ENCODE peak calls at places on chromosomes 4 and X, in nine cellular contexts. One of them, this sample, is unnamed. For H3K4me1, the result is how much of the 10 kb centered on the place peaks cover.

GRCh38 chr4:162560073-162560472 is 396.3 kb upstream of the FSTL5 start:
- DNase-seq in ovary: no peak
- DNase-seq in neural progenitor cell: no peak
- DNase-seq in IMR-90: no peak
- DNase-seq in OCI-LY7: no peak
- DNase-seq in Caco-2: no peak
- DNase-seq in heart right ventricle: no peak
- DNase-seq in heart left ventricle: no peak
- DNase-seq in thyroid gland: no peak
- DNase-seq in this sample: no peak

GRCh38 chrX:12798601-12799000 is 7.4 kb downstream of the PRPS2 start:
- DNase-seq in ovary: no peak
- DNase-seq in neural progenitor cell: no peak
- DNase-seq in IMR-90: peak
- DNase-seq in OCI-LY7: no peak
- DNase-seq in Caco-2: no peak
- DNase-seq in heart right ventricle: no peak
- DNase-seq in heart left ventricle: no peak
- DNase-seq in thyroid gland: no peak
- DNase-seq in this sample: no peak

GRCh38 chr4:68175562-68176155 is 46.0 kb upstream of the TMPRSS11F start:
- DNase-seq in ovary: no peak
- DNase-seq in neural progenitor cell: peak
- DNase-seq in IMR-90: peak
- DNase-seq in OCI-LY7: peak
- DNase-seq in Caco-2: no peak
- DNase-seq in heart right ventricle: no peak
- DNase-seq in heart left ventricle: no peak
- DNase-seq in thyroid gland: peak
- DNase-seq in this sample: no peak

GRCh38 chrX:7996414-7996813 is 69.2 kb upstream of the PNPLA4 start:
- DNase-seq in ovary: no peak
- DNase-seq in neural progenitor cell: peak
- DNase-seq in IMR-90: peak
- DNase-seq in OCI-LY7: peak
- DNase-seq in Caco-2: no peak
- DNase-seq in heart right ventricle: no peak
- DNase-seq in heart left ventricle: no peak
- DNase-seq in thyroid gland: peak
- DNase-seq in this sample: no peak

GRCh38 chr4:55068522-55068921 is 56.9 kb downstream of the KDR start:
- DNase-seq in ovary: no peak
- DNase-seq in neural progenitor cell: no peak
- DNase-seq in IMR-90: no peak
- DNase-seq in OCI-LY7: no peak
- DNase-seq in Caco-2: no peak
- DNase-seq in heart right ventricle: no peak
- DNase-seq in heart left ventricle: no peak
- DNase-seq in thyroid gland: no peak
- DNase-seq in this sample: no peak

GRCh38 chr4:121336706-121337105 is 44.1 kb downstream of the QRFPR start:
- DNase-seq in ovary: no peak
- DNase-seq in neural progenitor cell: no peak
- DNase-seq in IMR-90: no peak
- DNase-seq in OCI-LY7: no peak
- DNase-seq in Caco-2: no peak
- DNase-seq in heart right ventricle: no peak
- DNase-seq in heart left ventricle: no peak
- DNase-seq in thyroid gland: no peak
- DNase-seq in this sample: no peak

GRCh38 chr4:76611164-76611563 is 176.1 kb downstream of the SHROOM3 start:
- DNase-seq in ovary: no peak
- DNase-seq in neural progenitor cell: no peak
- DNase-seq in IMR-90: peak
- DNase-seq in OCI-LY7: no peak
- DNase-seq in Caco-2: no peak
- DNase-seq in heart right ventricle: no peak
- DNase-seq in heart left ventricle: no peak
- DNase-seq in thyroid gland: no peak
- DNase-seq in this sample: no peak

GRCh38 chr4:70630162-70630561 is 1.6 kb downstream of the ENAM start:
- DNase-seq in ovary: no peak
- DNase-seq in neural progenitor cell: no peak
- DNase-seq in IMR-90: peak
- DNase-seq in OCI-LY7: no peak
- DNase-seq in Caco-2: no peak
- DNase-seq in heart right ventricle: no peak
- DNase-seq in heart left ventricle: no peak
- DNase-seq in thyroid gland: no peak
- DNase-seq in this sample: no peak

GRCh38 chr4:154560824-154561231 is 2.0 kb upstream of the FGB start:
- DNase-seq in ovary: no peak
- DNase-seq in neural progenitor cell: no peak
- DNase-seq in IMR-90: peak
- DNase-seq in OCI-LY7: no peak
- DNase-seq in Caco-2: no peak
- DNase-seq in heart right ventricle: no peak
- DNase-seq in heart left ventricle: no peak
- DNase-seq in thyroid gland: no peak
- DNase-seq in this sample: no peak

GRCh38 chrX:2863646-2864045 is 34.9 kb downstream of the GYG2 start:
- DNase-seq in ovary: no peak
- DNase-seq in neural progenitor cell: peak
- DNase-seq in IMR-90: peak
- DNase-seq in OCI-LY7: no peak
- DNase-seq in Caco-2: no peak
- DNase-seq in heart right ventricle: no peak
- DNase-seq in heart left ventricle: no peak
- DNase-seq in thyroid gland: peak
- DNase-seq in this sample: no peak

GRCh38 chr4:118753096-118753495 is 67.9 kb downstream of the METTL14 start:
- DNase-seq in ovary: no peak
- DNase-seq in neural progenitor cell: no peak
- DNase-seq in IMR-90: no peak
- DNase-seq in OCI-LY7: no peak
- DNase-seq in Caco-2: no peak
- DNase-seq in heart right ventricle: no peak
- DNase-seq in heart left ventricle: no peak
- DNase-seq in thyroid gland: no peak
- DNase-seq in this sample: no peak

GRCh38 chrX:153875391-153876111 is 10.4 kb downstream of the L1CAM start:
- DNase-seq in ovary: peak
- DNase-seq in neural progenitor cell: peak
- DNase-seq in IMR-90: no peak
- DNase-seq in OCI-LY7: peak
- DNase-seq in Caco-2: no peak
- DNase-seq in heart right ventricle: peak
- DNase-seq in heart left ventricle: no peak
- DNase-seq in thyroid gland: peak
- DNase-seq in this sample: no peak

GRCh38 chr4:1115528-1116293 is 2.3 kb upstream of the RNF212 start:
- DNase-seq in ovary: no peak
- DNase-seq in neural progenitor cell: no peak
- DNase-seq in IMR-90: no peak
- DNase-seq in OCI-LY7: no peak
- DNase-seq in Caco-2: no peak
- DNase-seq in heart right ventricle: no peak
- DNase-seq in heart left ventricle: no peak
- DNase-seq in thyroid gland: no peak
- DNase-seq in this sample: no peak

GRCh38 chrX:130771230-130771629 is 131.8 kb downstream of the ENOX2 start:
- DNase-seq in ovary: no peak
- DNase-seq in neural progenitor cell: no peak
- DNase-seq in IMR-90: no peak
- DNase-seq in OCI-LY7: no peak
- DNase-seq in Caco-2: no peak
- DNase-seq in heart right ventricle: no peak
- DNase-seq in heart left ventricle: no peak
- DNase-seq in thyroid gland: no peak
- DNase-seq in this sample: no peak

GRCh38 chrX:41481264-41482109 is 34.3 kb downstream of the NYX start:
- DNase-seq in ovary: no peak
- DNase-seq in neural progenitor cell: peak
- DNase-seq in IMR-90: no peak
- DNase-seq in OCI-LY7: peak
- DNase-seq in Caco-2: peak
- DNase-seq in heart right ventricle: no peak
- DNase-seq in heart left ventricle: no peak
- DNase-seq in thyroid gland: no peak
- DNase-seq in this sample: no peak

GRCh38 chr4:1012031-1012739 is 759 bp downstream of the FGFRL1 start:
- DNase-seq in ovary: peak
- DNase-seq in neural progenitor cell: peak
- DNase-seq in IMR-90: no peak
- DNase-seq in OCI-LY7: peak
- DNase-seq in Caco-2: no peak
- DNase-seq in heart right ventricle: peak
- DNase-seq in heart left ventricle: peak
- DNase-seq in thyroid gland: peak
- DNase-seq in this sample: no peak

GRCh38 chr4:57553695-57554094 is 443.5 kb upstream of the IGFBP7 start:
- DNase-seq in ovary: no peak
- DNase-seq in neural progenitor cell: no peak
- DNase-seq in IMR-90: no peak
- DNase-seq in OCI-LY7: no peak
- DNase-seq in Caco-2: no peak
- DNase-seq in heart right ventricle: no peak
- DNase-seq in heart left ventricle: no peak
- DNase-seq in thyroid gland: no peak
- DNase-seq in this sample: no peak

GRCh38 chrX:37846934-37847732 is at the start of gene DYNLT3:
- DNase-seq in ovary: peak
- DNase-seq in neural progenitor cell: peak
- DNase-seq in IMR-90: peak
- DNase-seq in OCI-LY7: no peak
- DNase-seq in Caco-2: peak
- DNase-seq in heart right ventricle: peak
- DNase-seq in heart left ventricle: peak
- DNase-seq in thyroid gland: peak
- DNase-seq in this sample: peak

GRCh38 chr4:153205028-153205648 is 895 bp downstream of the TRIM2 start:
- DNase-seq in ovary: no peak
- DNase-seq in neural progenitor cell: peak
- DNase-seq in IMR-90: no peak
- DNase-seq in OCI-LY7: no peak
- DNase-seq in Caco-2: peak
- DNase-seq in heart right ventricle: no peak
- DNase-seq in heart left ventricle: no peak
- DNase-seq in thyroid gland: peak
- DNase-seq in this sample: no peak

GRCh38 chr4:156773648-156774357 is 197.8 kb downstream of the PDGFC start:
- DNase-seq in ovary: no peak
- DNase-seq in neural progenitor cell: no peak
- DNase-seq in IMR-90: peak
- DNase-seq in OCI-LY7: no peak
- DNase-seq in Caco-2: no peak
- DNase-seq in heart right ventricle: no peak
- DNase-seq in heart left ventricle: no peak
- DNase-seq in thyroid gland: no peak
- DNase-seq in this sample: no peak
- H3K4me1 ChIP-seq in ovary: under half
- H3K4me1 ChIP-seq in neural progenitor cell: under half
- H3K4me1 ChIP-seq in IMR-90: under half
- H3K4me1 ChIP-seq in OCI-LY7: under half
- H3K4me1 ChIP-seq in Caco-2: under half
- H3K4me1 ChIP-seq in heart right ventricle: half or more
- H3K4me1 ChIP-seq in heart left ventricle: half or more
- H3K4me1 ChIP-seq in thyroid gland: under half
- H3K4me1 ChIP-seq in this sample: under half

DNA sequence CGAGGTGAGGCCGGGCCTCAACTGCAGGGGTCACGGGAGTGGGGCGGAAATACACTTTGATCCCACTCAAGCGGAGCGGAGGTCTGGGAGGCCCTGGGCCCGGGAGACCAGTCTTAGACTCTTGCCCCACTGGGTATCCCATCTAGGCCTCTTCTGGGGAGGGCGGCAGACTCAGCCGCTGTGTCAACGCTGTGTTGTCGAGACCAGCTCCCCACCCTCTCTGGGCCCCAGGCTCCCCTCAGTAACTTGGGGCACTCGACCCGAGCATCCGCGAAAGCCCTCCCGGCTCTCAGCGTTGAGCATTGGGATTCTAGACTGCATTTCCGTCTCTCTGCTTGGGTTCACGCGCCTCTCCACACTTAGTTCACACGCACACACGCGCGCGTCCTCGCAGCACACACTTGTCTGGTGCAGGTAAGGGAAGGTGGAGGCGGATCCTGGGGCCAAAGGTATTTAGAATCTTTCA is 1.7 kb downstream of the NKX3-2 start:
- DNase-seq in ovary: no peak
- DNase-seq in neural progenitor cell: no peak
- DNase-seq in IMR-90: no peak
- DNase-seq in OCI-LY7: no peak
- DNase-seq in Caco-2: no peak
- DNase-seq in heart right ventricle: no peak
- DNase-seq in heart left ventricle: no peak
- DNase-seq in thyroid gland: no peak
- DNase-seq in this sample: no peak
- H3K4me1 ChIP-seq in ovary: under half
- H3K4me1 ChIP-seq in neural progenitor cell: under half
- H3K4me1 ChIP-seq in IMR-90: under half
- H3K4me1 ChIP-seq in OCI-LY7: under half
- H3K4me1 ChIP-seq in Caco-2: under half
- H3K4me1 ChIP-seq in heart right ventricle: half or more
- H3K4me1 ChIP-seq in heart left ventricle: half or more
- H3K4me1 ChIP-seq in thyroid gland: half or more
- H3K4me1 ChIP-seq in this sample: under half

GRCh38 chr4:89365375-89366170 is 58.0 kb upstream of the GPRIN3 start:
- DNase-seq in ovary: no peak
- DNase-seq in neural progenitor cell: no peak
- DNase-seq in IMR-90: no peak
- DNase-seq in OCI-LY7: no peak
- DNase-seq in Caco-2: no peak
- DNase-seq in heart right ventricle: no peak
- DNase-seq in heart left ventricle: no peak
- DNase-seq in thyroid gland: no peak
- DNase-seq in this sample: no peak
- H3K4me1 ChIP-seq in ovary: under half
- H3K4me1 ChIP-seq in neural progenitor cell: under half
- H3K4me1 ChIP-seq in IMR-90: under half
- H3K4me1 ChIP-seq in OCI-LY7: under half
- H3K4me1 ChIP-seq in Caco-2: under half
- H3K4me1 ChIP-seq in heart right ventricle: under half
- H3K4me1 ChIP-seq in heart left ventricle: under half
- H3K4me1 ChIP-seq in thyroid gland: under half
- H3K4me1 ChIP-seq in this sample: under half

GRCh38 chrX:133812382-133812781 is 173.0 kb downstream of the GPC3 start:
- DNase-seq in ovary: no peak
- DNase-seq in neural progenitor cell: no peak
- DNase-seq in IMR-90: no peak
- DNase-seq in OCI-LY7: no peak
- DNase-seq in Caco-2: no peak
- DNase-seq in heart right ventricle: no peak
- DNase-seq in heart left ventricle: no peak
- DNase-seq in thyroid gland: no peak
- DNase-seq in this sample: no peak
- H3K4me1 ChIP-seq in ovary: under half
- H3K4me1 ChIP-seq in neural progenitor cell: under half
- H3K4me1 ChIP-seq in IMR-90: under half
- H3K4me1 ChIP-seq in OCI-LY7: under half
- H3K4me1 ChIP-seq in Caco-2: under half
- H3K4me1 ChIP-seq in heart right ventricle: under half
- H3K4me1 ChIP-seq in heart left ventricle: under half
- H3K4me1 ChIP-seq in thyroid gland: under half
- H3K4me1 ChIP-seq in this sample: under half